ENCODE peak calls at places on chromosome 10, in five cellular contexts. One of them, this sample, is unnamed.

GRCh38 chr10:5491477-5491876 is 7.9 kb downstream of the CALML5 start:
- DNase-seq in activated naive CD8-positive, alpha-beta T cell treated with anti-CD3 and anti-CD28 coated beads, Interleukin-2, amount 50 U/mL, for 24 hours: no peak
- DNase-seq in stimulated activated CD4-positive, alpha-beta T cell treated with anti-CD3 and anti-CD28 coated beads, Interleukin-1b, Interleukin-23, amount 100 ng/mL, for 1 hour: no peak
- DNase-seq in kidney glomerular epithelial cell: no peak
- DNase-seq in NAMALWA: no peak
- DNase-seq in this sample: no peak

GRCh38 chr10:75109459-75109778 is 2.0 kb upstream of the SAMD8 start:
- DNase-seq in stimulated activated CD4-positive, alpha-beta T cell treated with anti-CD3 and anti-CD28 coated beads, Interleukin-1b, Interleukin-23, amount 100 ng/mL, for 1 hour: no peak
- DNase-seq in NAMALWA: no peak
- DNase-seq in kidney glomerular epithelial cell: no peak
- DNase-seq in activated naive CD8-positive, alpha-beta T cell treated with anti-CD3 and anti-CD28 coated beads, Interleukin-2, amount 50 U/mL, for 24 hours: no peak
- DNase-seq in this sample: no peak

GRCh38 chr10:2225609-2226008 is 488.3 kb upstream of the ADARB2 start:
- DNase-seq in NAMALWA: no peak
- DNase-seq in activated naive CD8-positive, alpha-beta T cell treated with anti-CD3 and anti-CD28 coated beads, Interleukin-2, amount 50 U/mL, for 24 hours: no peak
- DNase-seq in kidney glomerular epithelial cell: no peak
- DNase-seq in stimulated activated CD4-positive, alpha-beta T cell treated with anti-CD3 and anti-CD28 coated beads, Interleukin-1b, Interleukin-23, amount 100 ng/mL, for 1 hour: no peak
- DNase-seq in this sample: no peak

GRCh38 chr10:64115913-64116643 is 594.9 kb downstream of the REEP3 start:
- DNase-seq in activated naive CD8-positive, alpha-beta T cell treated with anti-CD3 and anti-CD28 coated beads, Interleukin-2, amount 50 U/mL, for 24 hours: no peak
- DNase-seq in NAMALWA: peak
- DNase-seq in stimulated activated CD4-positive, alpha-beta T cell treated with anti-CD3 and anti-CD28 coated beads, Interleukin-1b, Interleukin-23, amount 100 ng/mL, for 1 hour: no peak
- DNase-seq in kidney glomerular epithelial cell: no peak
- DNase-seq in this sample: peak

GRCh38 chr10:16944081-16944922 is 127.1 kb upstream of the RSU1 start:
- DNase-seq in NAMALWA: no peak
- DNase-seq in stimulated activated CD4-positive, alpha-beta T cell treated with anti-CD3 and anti-CD28 coated beads, Interleukin-1b, Interleukin-23, amount 100 ng/mL, for 1 hour: no peak
- DNase-seq in activated naive CD8-positive, alpha-beta T cell treated with anti-CD3 and anti-CD28 coated beads, Interleukin-2, amount 50 U/mL, for 24 hours: no peak
- DNase-seq in kidney glomerular epithelial cell: no peak
- DNase-seq in this sample: no peak

GRCh38 chr10:15558136-15558535 is 161.6 kb downstream of the ITGA8 start:
- DNase-seq in activated naive CD8-positive, alpha-beta T cell treated with anti-CD3 and anti-CD28 coated beads, Interleukin-2, amount 50 U/mL, for 24 hours: no peak
- DNase-seq in stimulated activated CD4-positive, alpha-beta T cell treated with anti-CD3 and anti-CD28 coated beads, Interleukin-1b, Interleukin-23, amount 100 ng/mL, for 1 hour: no peak
- DNase-seq in kidney glomerular epithelial cell: no peak
- DNase-seq in NAMALWA: no peak
- DNase-seq in this sample: no peak

GRCh38 chr10:79981673-79982485 is 33.0 kb upstream of the SFTPD start:
- DNase-seq in activated naive CD8-positive, alpha-beta T cell treated with anti-CD3 and anti-CD28 coated beads, Interleukin-2, amount 50 U/mL, for 24 hours: peak
- DNase-seq in stimulated activated CD4-positive, alpha-beta T cell treated with anti-CD3 and anti-CD28 coated beads, Interleukin-1b, Interleukin-23, amount 100 ng/mL, for 1 hour: no peak
- DNase-seq in NAMALWA: no peak
- DNase-seq in kidney glomerular epithelial cell: peak
- DNase-seq in this sample: peak

GRCh38 chr10:128007017-128007416 is 100.1 kb downstream of the PTPRE start:
- DNase-seq in NAMALWA: no peak
- DNase-seq in kidney glomerular epithelial cell: no peak
- DNase-seq in stimulated activated CD4-positive, alpha-beta T cell treated with anti-CD3 and anti-CD28 coated beads, Interleukin-1b, Interleukin-23, amount 100 ng/mL, for 1 hour: no peak
- DNase-seq in activated naive CD8-positive, alpha-beta T cell treated with anti-CD3 and anti-CD28 coated beads, Interleukin-2, amount 50 U/mL, for 24 hours: no peak
- DNase-seq in this sample: no peak

GRCh38 chr10:61904711-61905445 is 3.4 kb downstream of the ARID5B start:
- DNase-seq in kidney glomerular epithelial cell: peak
- DNase-seq in stimulated activated CD4-positive, alpha-beta T cell treated with anti-CD3 and anti-CD28 coated beads, Interleukin-1b, Interleukin-23, amount 100 ng/mL, for 1 hour: no peak
- DNase-seq in NAMALWA: peak
- DNase-seq in activated naive CD8-positive, alpha-beta T cell treated with anti-CD3 and anti-CD28 coated beads, Interleukin-2, amount 50 U/mL, for 24 hours: peak
- DNase-seq in this sample: peak

GRCh38 chr10:114367041-114367675 is 37.1 kb downstream of the AFAP1L2 start:
- DNase-seq in NAMALWA: no peak
- DNase-seq in stimulated activated CD4-positive, alpha-beta T cell treated with anti-CD3 and anti-CD28 coated beads, Interleukin-1b, Interleukin-23, amount 100 ng/mL, for 1 hour: no peak
- DNase-seq in activated naive CD8-positive, alpha-beta T cell treated with anti-CD3 and anti-CD28 coated beads, Interleukin-2, amount 50 U/mL, for 24 hours: no peak
- DNase-seq in kidney glomerular epithelial cell: peak
- DNase-seq in this sample: no peak

GRCh38 chr10:43058716-43059335 is 18.0 kb upstream of the RET start:
- DNase-seq in NAMALWA: no peak
- DNase-seq in activated naive CD8-positive, alpha-beta T cell treated with anti-CD3 and anti-CD28 coated beads, Interleukin-2, amount 50 U/mL, for 24 hours: no peak
- DNase-seq in kidney glomerular epithelial cell: no peak
- DNase-seq in stimulated activated CD4-positive, alpha-beta T cell treated with anti-CD3 and anti-CD28 coated beads, Interleukin-1b, Interleukin-23, amount 100 ng/mL, for 1 hour: no peak
- DNase-seq in this sample: no peak

GRCh38 chr10:3805227-3805790 is 20.3 kb upstream of the KLF6 start:
- DNase-seq in kidney glomerular epithelial cell: peak
- DNase-seq in stimulated activated CD4-positive, alpha-beta T cell treated with anti-CD3 and anti-CD28 coated beads, Interleukin-1b, Interleukin-23, amount 100 ng/mL, for 1 hour: no peak
- DNase-seq in NAMALWA: peak
- DNase-seq in activated naive CD8-positive, alpha-beta T cell treated with anti-CD3 and anti-CD28 coated beads, Interleukin-2, amount 50 U/mL, for 24 hours: no peak
- DNase-seq in this sample: no peak

GRCh38 chr10:95281206-95281605 is 9.6 kb downstream of the PDLIM1 start:
- DNase-seq in activated naive CD8-positive, alpha-beta T cell treated with anti-CD3 and anti-CD28 coated beads, Interleukin-2, amount 50 U/mL, for 24 hours: no peak
- DNase-seq in kidney glomerular epithelial cell: no peak
- DNase-seq in NAMALWA: no peak
- DNase-seq in stimulated activated CD4-positive, alpha-beta T cell treated with anti-CD3 and anti-CD28 coated beads, Interleukin-1b, Interleukin-23, amount 100 ng/mL, for 1 hour: no peak
- DNase-seq in this sample: no peak

GRCh38 chr10:5540886-5541285 is 16.1 kb downstream of the CALML3 start:
- DNase-seq in stimulated activated CD4-positive, alpha-beta T cell treated with anti-CD3 and anti-CD28 coated beads, Interleukin-1b, Interleukin-23, amount 100 ng/mL, for 1 hour: no peak
- DNase-seq in NAMALWA: no peak
- DNase-seq in kidney glomerular epithelial cell: no peak
- DNase-seq in activated naive CD8-positive, alpha-beta T cell treated with anti-CD3 and anti-CD28 coated beads, Interleukin-2, amount 50 U/mL, for 24 hours: no peak
- DNase-seq in this sample: no peak

GRCh38 chr10:119973261-119973660 is 80.7 kb downstream of the SEC23IP start:
- DNase-seq in stimulated activated CD4-positive, alpha-beta T cell treated with anti-CD3 and anti-CD28 coated beads, Interleukin-1b, Interleukin-23, amount 100 ng/mL, for 1 hour: no peak
- DNase-seq in NAMALWA: peak
- DNase-seq in activated naive CD8-positive, alpha-beta T cell treated with anti-CD3 and anti-CD28 coated beads, Interleukin-2, amount 50 U/mL, for 24 hours: no peak
- DNase-seq in kidney glomerular epithelial cell: no peak
- DNase-seq in this sample: peak

GRCh38 chr10:119111968-119112515 is 8.1 kb downstream of the DENND10 start:
- DNase-seq in NAMALWA: no peak
- DNase-seq in activated naive CD8-positive, alpha-beta T cell treated with anti-CD3 and anti-CD28 coated beads, Interleukin-2, amount 50 U/mL, for 24 hours: no peak
- DNase-seq in stimulated activated CD4-positive, alpha-beta T cell treated with anti-CD3 and anti-CD28 coated beads, Interleukin-1b, Interleukin-23, amount 100 ng/mL, for 1 hour: no peak
- DNase-seq in kidney glomerular epithelial cell: no peak
- DNase-seq in this sample: no peak

GRCh38 chr10:117318909-117319308 is 56.3 kb downstream of the PDZD8 start:
- DNase-seq in NAMALWA: peak
- DNase-seq in stimulated activated CD4-positive, alpha-beta T cell treated with anti-CD3 and anti-CD28 coated beads, Interleukin-1b, Interleukin-23, amount 100 ng/mL, for 1 hour: no peak
- DNase-seq in kidney glomerular epithelial cell: no peak
- DNase-seq in activated naive CD8-positive, alpha-beta T cell treated with anti-CD3 and anti-CD28 coated beads, Interleukin-2, amount 50 U/mL, for 24 hours: no peak
- DNase-seq in this sample: no peak

GRCh38 chr10:79944428-79945395 is 4.2 kb downstream of the SFTPD start:
- DNase-seq in activated naive CD8-positive, alpha-beta T cell treated with anti-CD3 and anti-CD28 coated beads, Interleukin-2, amount 50 U/mL, for 24 hours: no peak
- DNase-seq in kidney glomerular epithelial cell: no peak
- DNase-seq in stimulated activated CD4-positive, alpha-beta T cell treated with anti-CD3 and anti-CD28 coated beads, Interleukin-1b, Interleukin-23, amount 100 ng/mL, for 1 hour: no peak
- DNase-seq in NAMALWA: no peak
- DNase-seq in this sample: no peak

GRCh38 chr10:63713191-63714144 is 192.3 kb downstream of the REEP3 start:
- DNase-seq in kidney glomerular epithelial cell: no peak
- DNase-seq in stimulated activated CD4-positive, alpha-beta T cell treated with anti-CD3 and anti-CD28 coated beads, Interleukin-1b, Interleukin-23, amount 100 ng/mL, for 1 hour: no peak
- DNase-seq in activated naive CD8-positive, alpha-beta T cell treated with anti-CD3 and anti-CD28 coated beads, Interleukin-2, amount 50 U/mL, for 24 hours: no peak
- DNase-seq in NAMALWA: no peak
- DNase-seq in this sample: peak

This sample was measured in cerebellar cortex.